ENCODE peak calls at places on chromosomes 16 and 17, in seven cellular contexts. P is fibroblast of lung, L is neuronal stem cell, S is K562, V is endothelial cell of umbilical vein, O is keratinocyte, A is endodermal cell. Z is an unnamed sample.

GRCh38 chr17:6323626-6324356 is 111.1 kb downstream of the AIPL1 start:
- DNase-seq in V (peak; percentile 7), A (peak; percentile 79), O (no peak), L (no peak), S (peak; percentile 5), P (no peak), Z (no peak)

GRCh38 chr16:12732600-12732999 is 71.1 kb downstream of the CPPED1 start:
- DNase-seq in L (no peak), A (no peak), O (no peak), P (no peak), S (no peak), V (no peak), Z (no peak)

GRCh38 chr16:1076801-1077576 is 4.4 kb downstream of the SSTR5 start:
- DNase-seq in S (no peak), P (no peak), A (no peak), V (no peak), O (no peak), L (no peak), Z (no peak)

GRCh38 chr16:85641305-85641704 is 28.2 kb downstream of the GSE1 start:
- DNase-seq in L (no peak), V (no peak), S (no peak), A (no peak), O (no peak), P (no peak), Z (no peak)

GRCh38 chr17:2814499-2815341 is 18.5 kb downstream of the RAP1GAP2 start:
- DNase-seq in S (no peak), P (no peak), A (peak; percentile 53), V (no peak), O (no peak), L (no peak), Z (peak; percentile 44)

GRCh38 chr17:55540414-55541091 is 29.3 kb upstream of the SMIM36 start:
- DNase-seq in S (no peak), A (no peak), P (peak; percentile 17), O (peak; percentile 5), V (peak; percentile 73), L (no peak), Z (no peak)

GRCh38 chr16:5845046-5845445 is 747.5 kb upstream of the EEF2KMT start:
- DNase-seq in P (no peak), L (no peak), O (no peak), A (no peak), S (no peak), V (no peak), Z (no peak)

GRCh38 chr17:44192750-44193149 is 6.0 kb downstream of the TMUB2 start:
- DNase-seq in A (no peak), S (no peak), P (no peak), O (no peak), L (no peak), V (no peak), Z (no peak)

GRCh38 chr17:60685437-60685836 is 7.8 kb downstream of the BCAS3 start:
- DNase-seq in A (no peak), S (no peak), V (no peak), P (no peak), L (no peak), O (no peak), Z (no peak)

GRCh38 chr17:40561871-40562611 is 3.2 kb downstream of the CCR7 start:
- DNase-seq in L (no peak), O (no peak), P (no peak), V (no peak), S (no peak), A (peak; percentile 68), Z (no peak)

GRCh38 chr16:77898671-77899211 is 110.4 kb downstream of the VAT1L start:
- DNase-seq in L (no peak), S (no peak), A (no peak), V (no peak), P (peak; percentile 93), O (no peak), Z (no peak)

GRCh38 chr17:16286947-16287562 is 66.2 kb downstream of the CENPV start:
- DNase-seq in P (no peak), L (no peak), V (no peak), O (no peak), A (peak; percentile 69), S (peak; percentile 27), Z (no peak)

GRCh38 chr17:33651631-33652030 is 358.5 kb upstream of the ASIC2 start:
- DNase-seq in P (no peak), O (no peak), A (peak; percentile 67), V (no peak), S (peak; percentile 11), L (no peak), Z (no peak)

GRCh38 chr17:40827746-40828453 is 5.5 kb upstream of the KRT10 start:
- DNase-seq in V (no peak), S (peak; percentile 95), O (no peak), A (no peak), L (no peak), P (peak; percentile 16), Z (no peak)

GRCh38 chr16:66551362-66551761 is 1.0 kb upstream of the CKLF start:
- DNase-seq in O (no peak), S (peak; percentile 84), V (peak; percentile 24), L (no peak), A (peak; percentile 82), P (no peak), Z (peak; percentile 47)

GRCh38 chr17:74020522-74020921 is 183.0 kb upstream of the RPL38 start:
- DNase-seq in A (no peak), O (no peak), L (no peak), P (no peak), V (no peak), S (no peak), Z (no peak)

GRCh38 chr17:69634844-69635243 is 220.3 kb downstream of the MAP2K6 start:
- DNase-seq in L (no peak), P (no peak), A (no peak), O (no peak), S (no peak), V (no peak), Z (no peak)

GRCh38 chr16:59060212-59060611 is 326.1 kb upstream of the GOT2 start:
- DNase-seq in O (no peak), S (no peak), A (no peak), P (peak; percentile 30), L (no peak), V (no peak), Z (no peak)

GRCh38 chr17:42484304-42484703 is 25.6 kb downstream of the ATP6V0A1 start:
- DNase-seq in V (peak; percentile 41), P (no peak), A (no peak), O (no peak), S (no peak), L (no peak), Z (peak; percentile 41)

GRCh38 chr17:76887809-76888208 is 19.6 kb downstream of the MGAT5B start:
- DNase-seq in O (no peak), L (no peak), V (no peak), A (peak; percentile 76), P (no peak), S (peak; percentile 36), Z (no peak)

GRCh38 chr16:86072328-86073102 is 173.6 kb downstream of the IRF8 start:
- DNase-seq in L (peak; percentile 57), V (peak; percentile 75), A (peak; percentile 91), P (peak; percentile 88), S (peak; percentile 66), O (no peak), Z (peak; percentile 64)

GRCh38 chr17:6546069-6546718 is 10.2 kb downstream of the PITPNM3 start:
- DNase-seq in S (no peak), O (no peak), P (peak; percentile 55), L (no peak), V (no peak), A (no peak), Z (no peak)

GRCh38 chr17:9170822-9171221 is 149.5 kb downstream of the NTN1 start:
- DNase-seq in O (no peak), A (peak; percentile 64), L (no peak), P (no peak), S (no peak), V (no peak), Z (no peak)

GRCh38 chr17:50514936-50515702 is 6.9 kb downstream of the MYCBPAP start:
- DNase-seq in P (no peak), S (no peak), L (peak; percentile 56), O (no peak), A (peak; percentile 61), V (no peak), Z (no peak)

GRCh38 chr17:4972752-4973151 is 5.1 kb upstream of the SPAG7 start:
- DNase-seq in V (no peak), L (no peak), P (no peak), S (no peak), A (peak; percentile 89), O (no peak), Z (no peak)

GRCh38 chr17:17702821-17703607 is 21.8 kb downstream of the RAI1 start:
- DNase-seq in A (peak; percentile 90), V (peak; percentile 20), S (peak; percentile 68), L (no peak), P (no peak), O (no peak), Z (no peak)

GRCh38 chr16:17426451-17426850 is 44.3 kb downstream of the XYLT1 start:
- DNase-seq in L (no peak), P (no peak), A (no peak), S (no peak), O (no peak), V (no peak), Z (peak; percentile 58)

GRCh38 chr17:28324776-28325175 is 5.8 kb downstream of the TMEM97 start:
- DNase-seq in S (no peak), A (no peak), P (no peak), L (no peak), V (no peak), O (no peak), Z (no peak)

GRCh38 chr17:78779848-78780247 is 2.2 kb downstream of the CYTH1 start:
- DNase-seq in O (no peak), A (peak; percentile 54), P (no peak), S (no peak), V (no peak), L (no peak), Z (peak; percentile 35)

GRCh38 chr17:18858567-18859245 is 775 bp downstream of the PRPSAP2 start:
- DNase-seq in P (no peak), L (no peak), V (no peak), S (no peak), O (no peak), A (no peak), Z (no peak)
- H3K4me3 ChIP-seq in P (peak overlapping the region; percentile 82), L (peak overlapping the region; percentile 88), V (peak overlapping the region; percentile 56), S (peak overlapping the region; percentile 91), O (peak overlapping the region; percentile 72), A (peak overlapping the region; percentile 88), Z (peak overlapping the region; percentile 95)

GRCh38 chr16:25299792-25300590 is 42.3 kb upstream of the ZKSCAN2 start:
- DNase-seq in L (no peak), A (no peak), O (no peak), S (no peak), P (no peak), V (no peak), Z (no peak)
- H3K9ac ChIP-seq in L (no peak overlapping the region), A (no peak overlapping the region), O (no peak overlapping the region), S (no peak overlapping the region), P (no peak overlapping the region), V (no peak overlapping the region), Z (no peak overlapping the region)

DNA sequence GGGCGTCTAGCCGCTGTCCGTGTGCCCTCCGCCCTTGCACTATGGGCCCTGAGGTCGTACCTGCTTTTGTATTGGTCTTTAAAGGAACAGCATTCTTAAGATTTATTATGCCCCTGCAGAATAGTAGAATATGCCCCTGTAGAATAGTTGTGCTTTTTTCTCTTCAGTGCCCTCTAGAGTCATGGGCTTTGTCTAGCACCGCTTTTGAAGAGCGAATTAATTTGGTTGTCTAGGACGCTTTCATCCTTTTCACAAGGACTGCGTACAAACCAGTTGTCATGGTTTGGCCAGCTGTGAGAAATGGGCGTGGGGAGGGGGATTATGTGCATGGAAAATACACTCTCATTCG is 615 bp downstream of the CEP95 start:
- DNase-seq in A (no peak), S (peak; percentile 73), P (peak; percentile 77), O (no peak), V (peak; percentile 85), L (peak; percentile 71), Z (peak; percentile 44)
- H3K4me1 ChIP-seq in A (no peaks in the 10 kb centered on the region), S (peaks cover 6% of the 10 kb centered on the region), P (peaks cover 14% of the 10 kb centered on the region), O (peaks cover 32% of the 10 kb centered on the region), V (peaks cover 29% of the 10 kb centered on the region), L (peaks cover 3% of the 10 kb centered on the region), Z (peaks cover 8% of the 10 kb centered on the region)

GRCh38 chr16:81469710-81470481 is 25.3 kb downstream of the CMIP start:
- DNase-seq in V (no peak), S (peak; percentile 68), P (no peak), O (no peak), A (no peak), L (no peak), Z (no peak)
- H3K4me3 ChIP-seq in V (no peak overlapping the region), S (no peak overlapping the region), P (no peak overlapping the region), O (no peak overlapping the region), A (no peak overlapping the region), L (no peak overlapping the region), Z (no peak overlapping the region)

Z was measured in colonic mucosa.